ENCODE peak calls at places on chromosome 12, in five cellular contexts. Q is HCT116, M is RWPE2, R is stomach, V is endothelial cell of umbilical vein. S is an unnamed sample. For H3K4me1 and H3K36me3, the result is how much of the 10 kb centered on the place peaks cover.

GRCh38 chr12:6069452-6070093 is 54.9 kb downstream of the VWF start:
- DNase-seq in Q (no peak), M (no peak), V (no peak), R (no peak), S (no peak)

GRCh38 chr12:131046813-131047788 is 93.4 kb downstream of the ADGRD1 start:
- DNase-seq in M (peak), V (no peak), R (no peak), Q (no peak), S (no peak)

GRCh38 chr12:77133566-77133965 is 68.2 kb upstream of the E2F7 start:
- DNase-seq in Q (no peak), M (no peak), R (peak), V (peak), S (peak)

GRCh38 chr12:71195338-71195896 is 37.6 kb upstream of the TSPAN8 start:
- DNase-seq in R (no peak), V (no peak), Q (no peak), M (no peak), S (no peak)

GRCh38 chr12:116381240-116381743 is 103.8 kb upstream of the MED13L start:
- DNase-seq in V (no peak), Q (no peak), R (no peak), M (no peak), S (peak)

GRCh38 chr12:34126239-34126641 is 103.9 kb downstream of the ALG10 start:
- DNase-seq in Q (no peak), R (no peak), M (no peak), V (no peak), S (no peak)

GRCh38 chr12:118536306-118536900 is 160.0 kb downstream of the SUDS3 start:
- DNase-seq in V (no peak), M (no peak), Q (no peak), R (no peak), S (no peak)

GRCh38 chr12:104533134-104533533 is 76.4 kb downstream of the CHST11 start:
- DNase-seq in V (no peak), Q (no peak), R (no peak), M (no peak), S (no peak)

GRCh38 chr12:105601158-105601557 is 270.7 kb downstream of the C12orf75 start:
- DNase-seq in R (no peak), V (no peak), Q (no peak), M (no peak), S (no peak)

GRCh38 chr12:53225635-53226424 is 6.2 kb downstream of the RARG start:
- DNase-seq in R (no peak), M (peak), V (no peak), Q (no peak), S (peak)

GRCh38 chr12:6631549-6631961 is 4.2 kb downstream of the LPAR5 start:
- DNase-seq in M (no peak), V (no peak), Q (no peak), R (peak), S (peak)

GRCh38 chr12:118981285-118982201 is at the start of gene SRRM4:
- DNase-seq in Q (no peak), M (peak), R (peak), V (no peak), S (peak)

GRCh38 chr12:88308825-88309224 is 166.7 kb downstream of the TMTC3 start:
- DNase-seq in V (peak), M (no peak), Q (no peak), R (no peak), S (no peak)

GRCh38 chr12:122460641-122461040 is 38.2 kb upstream of the CLIP1 start:
- DNase-seq in Q (no peak), V (no peak), M (peak), R (no peak), S (no peak)

GRCh38 chr12:128587918-128588317 is 235.8 kb downstream of the SLC15A4 start:
- DNase-seq in R (no peak), M (no peak), Q (no peak), V (no peak), S (no peak)

GRCh38 chr12:1797991-1798733 is 22.2 kb upstream of the LRTM2 start:
- DNase-seq in M (peak), R (no peak), Q (no peak), V (no peak), S (peak)

GRCh38 chr12:95672166-95672565 is 118.4 kb downstream of the NTN4 start:
- DNase-seq in M (peak), Q (no peak), R (no peak), V (no peak), S (no peak)

GRCh38 chr12:33588082-33588712 is 148.6 kb upstream of the SYT10 start:
- DNase-seq in R (no peak), M (peak), Q (no peak), V (no peak), S (peak)

GRCh38 chr12:100376166-100376565 is 19.3 kb downstream of the SLC17A8 start:
- DNase-seq in M (no peak), R (no peak), Q (no peak), V (no peak), S (no peak)

GRCh38 chr12:123576611-123577010 is 7.7 kb upstream of the TMED2 start:
- DNase-seq in Q (no peak), V (no peak), R (no peak), M (no peak), S (no peak)

GRCh38 chr12:88420460-88420859 is 159.8 kb downstream of the KITLG start:
- DNase-seq in V (no peak), M (no peak), R (no peak), Q (peak), S (no peak)

GRCh38 chr12:104243551-104243950 is 28.0 kb downstream of the TXNRD1 start:
- DNase-seq in Q (no peak), M (no peak), R (no peak), V (no peak), S (no peak)

GRCh38 chr12:95131589-95132335 is 58.3 kb upstream of the NR2C1 start:
- DNase-seq in V (no peak), M (no peak), R (no peak), Q (no peak), S (no peak)

GRCh38 chr12:52537101-52537500 is 15.8 kb downstream of the KRT71 start:
- DNase-seq in Q (no peak), M (no peak), R (no peak), V (no peak), S (no peak)

GRCh38 chr12:39603065-39603464 is 16.5 kb downstream of the ABCD2 start:
- DNase-seq in M (no peak), V (no peak), R (no peak), Q (no peak), S (no peak)

GRCh38 chr12:3533703-3534386 is 42.8 kb downstream of the PRMT8 start:
- DNase-seq in V (no peak), M (no peak), Q (no peak), R (peak), S (peak)

GRCh38 chr12:109567967-109568366 is 5.3 kb downstream of the MMAB start:
- DNase-seq in M (no peak), R (no peak), V (no peak), Q (no peak), S (no peak)

GRCh38 chr12:115440438-115440837 is 756.5 kb upstream of the TBX3 start:
- DNase-seq in Q (no peak), M (peak), R (peak), V (no peak), S (no peak)

GRCh38 chr12:96810057-96810456 is 97.0 kb upstream of the NEDD1 start:
- DNase-seq in V (no peak), Q (no peak), R (no peak), M (no peak), S (no peak)

GRCh38 chr12:3436496-3437060 is 54.4 kb upstream of the PRMT8 start:
- DNase-seq in V (no peak), M (no peak), Q (no peak), R (peak), S (peak)

GRCh38 chr12:65643171-65643570 is 181.1 kb upstream of the HMGA2 start:
- DNase-seq in Q (no peak), M (no peak), V (no peak), R (no peak), S (no peak)

GRCh38 chr12:33438890-33439586 is 581 bp downstream of the SYT10 start:
- DNase-seq in R (no peak), V (no peak), Q (no peak), M (peak), S (peak)

GRCh38 chr12:113297621-113298471 is 37.1 kb downstream of the SLC8B1 start:
- DNase-seq in V (no peak), R (no peak), M (no peak), Q (no peak), S (peak)

GRCh38 chr12:113298861-113299545 is 35.9 kb downstream of the SLC8B1 start:
- DNase-seq in R (no peak), V (no peak), M (no peak), Q (no peak), S (peak)

GRCh38 chr12:113297214-113297587 is 37.7 kb downstream of the SLC8B1 start:
- DNase-seq in R (no peak), V (no peak), M (no peak), Q (no peak), S (no peak)

GRCh38 chr12:113299619-113300237 is 35.2 kb downstream of the SLC8B1 start:
- DNase-seq in Q (peak), M (peak), R (peak), V (peak), S (peak)

DNA sequence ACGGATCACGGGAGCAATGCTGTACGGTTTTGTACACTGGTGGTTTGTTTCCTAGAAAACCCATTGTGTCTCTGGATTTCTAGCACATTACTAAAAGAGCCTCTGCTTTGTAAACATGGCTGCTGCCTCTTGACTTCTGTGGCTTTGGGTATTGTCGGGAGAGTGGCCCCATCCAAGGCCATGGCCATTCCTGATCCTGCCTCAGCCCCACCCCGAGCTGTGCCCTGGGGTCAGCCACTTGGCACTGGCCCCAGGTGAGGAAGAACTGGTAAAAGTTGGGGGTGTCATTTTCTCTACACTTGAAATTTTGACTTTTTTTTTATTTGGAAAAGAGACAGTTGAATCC is 36.5 kb downstream of the SLC8B1 start:
- DNase-seq in R (no peak), Q (no peak), V (no peak), M (no peak), S (no peak)
- TF ChIP-seq CTCF in R (no peak), Q (no peak), V (no peak), M (no peak), S (no peak)

GRCh38 chr12:56636675-56637540 is 6.8 kb upstream of the BAZ2A start:
- DNase-seq in M (peak), V (peak), R (peak), Q (peak), S (peak)
- H3K4me1 ChIP-seq in M (under half), V (under half), R (half or more), Q (under half), S (under half)

GRCh38 chr12:26646571-26646970 is 186.4 kb downstream of the ITPR2 start:
- DNase-seq in M (no peak), R (no peak), V (no peak), Q (no peak), S (no peak)

GRCh38 chr12:26648066-26648465 is 184.9 kb downstream of the ITPR2 start:
- DNase-seq in M (no peak), Q (no peak), V (peak), R (no peak), S (no peak)

GRCh38 chr12:26648999-26649398 is 184.0 kb downstream of the ITPR2 start:
- DNase-seq in M (no peak), V (no peak), Q (no peak), R (no peak), S (no peak)

GRCh38 chr12:26647091-26647490 is 185.9 kb downstream of the ITPR2 start:
- DNase-seq in R (no peak), Q (no peak), M (no peak), V (no peak), S (no peak)

GRCh38 chr12:26648584-26648983 is 184.4 kb downstream of the ITPR2 start:
- DNase-seq in Q (no peak), M (no peak), V (peak), R (no peak), S (no peak)
- H3K36me3 ChIP-seq in Q (under half), M (under half), V (under half), R (under half), S (under half)

GRCh38 chr12:90945070-90945649 is 9.8 kb downstream of the CCER1 start:
- DNase-seq in R (no peak), Q (peak), V (peak), M (no peak), S (no peak)
- TF ChIP-seq CTCF in R (peak), Q (peak), V (peak), M (peak), S (peak)

DNA sequence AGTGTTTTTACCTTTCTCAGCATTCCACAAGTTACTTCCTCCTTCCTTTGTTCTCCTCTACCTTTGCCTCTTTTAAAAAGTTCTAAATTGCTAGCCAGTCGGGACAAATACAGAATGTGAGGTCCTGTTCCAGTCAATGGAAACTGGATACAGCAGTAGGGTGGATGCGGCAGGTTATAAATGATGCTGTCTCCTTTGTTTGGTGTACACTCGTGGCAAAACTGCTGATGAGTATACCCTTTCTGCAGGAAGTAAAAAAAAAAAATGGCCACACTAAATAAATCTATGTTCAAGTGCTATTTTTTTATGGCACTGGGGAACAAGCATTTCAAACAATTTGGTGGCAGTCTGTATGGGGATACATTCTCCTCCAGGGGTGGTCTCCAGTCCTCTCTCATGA is 27.5 kb downstream of the KLRK1 start:
- DNase-seq in Q (no peak), V (no peak), M (no peak), R (no peak), S (no peak)
- H3K4me1 ChIP-seq in Q (under half), V (under half), M (under half), R (under half), S (under half)

DNA sequence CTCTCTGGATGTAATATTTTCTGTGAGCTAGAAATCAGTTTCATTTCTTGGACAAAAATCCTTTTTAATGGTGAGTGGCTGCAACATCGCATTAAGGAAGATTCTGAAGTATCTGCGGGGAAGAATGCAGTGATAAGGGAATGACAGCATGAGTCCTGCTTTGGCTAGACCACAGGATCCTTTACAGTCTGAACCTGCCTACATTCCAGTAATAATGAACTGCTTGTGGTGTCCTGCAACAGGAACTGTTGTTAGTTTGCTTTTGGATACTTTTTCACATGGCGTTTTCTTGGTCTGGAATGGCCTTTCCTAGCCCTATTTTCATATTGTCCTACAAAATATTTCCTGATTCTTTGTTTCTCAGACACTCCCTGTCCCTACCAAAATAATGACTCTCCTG is 15.7 kb downstream of the MDM2 start:
- DNase-seq in Q (no peak), R (no peak), V (no peak), M (no peak), S (no peak)
- H3K36me3 ChIP-seq in Q (half or more), R (half or more), V (half or more), M (half or more), S (half or more)

S was measured in endodermal cell.